ENCODE peak calls at places on chromosomes 5 and 9, in seven cellular contexts. S is HepG2, J is fibroblast of mammary gland, A is breast epithelium, I is neural progenitor cell, C is cardiac muscle cell, V is HFF-Myc. G is an unnamed sample.

GRCh38 chr9:131994364-131995110 is 85.1 kb downstream of the MED27 start:
- DNase-seq in A (no peak), I (no peak), C (no peak), S (no peak), J (no peak), V (no peak), G (no peak)

GRCh38 chr5:73311291-73312110 is 137.1 kb downstream of the FOXD1 start:
- DNase-seq in J (peak; percentile 92), S (no peak), C (peak; percentile 82), V (no peak), A (no peak), I (peak; percentile 61), G (peak; percentile 94)

GRCh38 chr5:142862585-142862984 is 92.4 kb downstream of the ARHGAP26 start:
- DNase-seq in S (no peak), C (peak; percentile 34), I (no peak), V (no peak), J (peak; percentile 63), A (no peak), G (no peak)

GRCh38 chr5:150945501-150945900 is 40.7 kb upstream of the ZNF300 start:
- DNase-seq in I (no peak), C (peak; percentile 27), J (peak; percentile 59), V (no peak), S (no peak), A (no peak), G (peak; percentile 15)

GRCh38 chr9:112162644-112163413 is 12.3 kb downstream of the SUSD1 start:
- DNase-seq in J (no peak), A (no peak), C (no peak), I (no peak), V (no peak), S (no peak), G (no peak)

GRCh38 chr5:65198777-65199120 is 283.0 kb downstream of the ADAMTS6 start:
- DNase-seq in A (no peak), S (peak; percentile 35), V (peak; percentile 99), I (no peak), J (peak; percentile 99), C (peak; percentile 91), G (peak; percentile 97)

GRCh38 chr9:113775714-113776113 is 100.4 kb upstream of the ZNF618 start:
- DNase-seq in V (no peak), A (no peak), I (no peak), J (no peak), S (no peak), C (peak; percentile 39), G (no peak)

GRCh38 chr9:134490446-134490845 is 151.2 kb upstream of the COL5A1 start:
- DNase-seq in J (no peak), A (no peak), I (no peak), C (no peak), V (no peak), S (no peak), G (no peak)

GRCh38 chr5:6260846-6261245 is 117.5 kb downstream of the MED10 start:
- DNase-seq in A (no peak), I (no peak), C (no peak), J (no peak), V (no peak), S (no peak), G (no peak)

GRCh38 chr9:71795097-71795807 is 26.9 kb upstream of the CEMIP2 start:
- DNase-seq in J (no peak), V (no peak), C (no peak), S (no peak), A (no peak), I (no peak), G (no peak)

GRCh38 chr9:134007150-134007549 is 15.0 kb upstream of the VAV2 start:
- DNase-seq in I (no peak), S (no peak), V (no peak), J (no peak), A (no peak), C (peak; percentile 29), G (no peak)

GRCh38 chr5:39191216-39191615 is 28.1 kb downstream of the FYB1 start:
- DNase-seq in V (no peak), S (no peak), A (no peak), C (no peak), I (no peak), J (no peak), G (no peak)

GRCh38 chr9:133709716-133710571 is 28.2 kb downstream of the SARDH start:
- DNase-seq in J (no peak), I (no peak), S (no peak), V (no peak), C (no peak), A (no peak), G (no peak)

GRCh38 chr9:76564300-76564699 is 105.3 kb downstream of the GCNT1 start:
- DNase-seq in A (no peak), C (no peak), I (no peak), V (peak; percentile 15), J (peak; percentile 66), S (no peak), G (no peak)

GRCh38 chr5:101505891-101506570 is 602.9 kb upstream of the ST8SIA4 start:
- DNase-seq in S (no peak), I (no peak), V (no peak), J (no peak), C (no peak), A (no peak), G (no peak)

GRCh38 chr5:178504340-178504960 is 85.7 kb downstream of the COL23A1 start:
- DNase-seq in V (no peak), A (no peak), C (no peak), S (no peak), I (no peak), J (no peak), G (no peak)

GRCh38 chr5:120228262-120229031 is 235.7 kb upstream of the PRR16 start:
- DNase-seq in I (peak; percentile 7), V (no peak), C (no peak), J (peak; percentile 14), S (peak; percentile 1), A (no peak), G (no peak)

GRCh38 chr5:139407517-139407916 is 3.6 kb upstream of the SPATA24 start:
- DNase-seq in J (no peak), S (no peak), A (no peak), C (no peak), I (no peak), V (no peak), G (no peak)

GRCh38 chr5:163347671-163348070 is 89.7 kb upstream of the CCNG1 start:
- DNase-seq in I (peak; percentile 79), S (peak; percentile 59), J (peak; percentile 74), C (peak; percentile 85), V (peak; percentile 30), A (no peak), G (peak; percentile 72)

GRCh38 chr9:8329561-8330283 is 530.1 kb upstream of the DMAC1 start:
- DNase-seq in C (no peak), S (peak; percentile 20), V (no peak), A (no peak), J (no peak), I (no peak), G (no peak)

GRCh38 chr9:32701321-32702022 is 66.0 kb upstream of the TAF1L start:
- DNase-seq in A (no peak), J (peak; percentile 85), S (no peak), V (no peak), C (no peak), I (no peak), G (no peak)

GRCh38 chr9:81861644-81862043 is 66.6 kb upstream of the SPATA31D4 start:
- DNase-seq in S (no peak), A (no peak), C (peak; percentile 60), J (peak; percentile 82), I (no peak), V (no peak), G (peak; percentile 73)

GRCh38 chr5:88876714-88877113 is 6.3 kb downstream of the MEF2C start:
- DNase-seq in A (no peak), V (no peak), I (no peak), J (no peak), C (no peak), S (no peak), G (no peak)

GRCh38 chr5:88880196-88880595 is 2.8 kb downstream of the MEF2C start:
- DNase-seq in J (no peak), V (no peak), I (no peak), A (no peak), S (no peak), C (no peak), G (no peak)

GRCh38 chr5:88877826-88878225 is 5.2 kb downstream of the MEF2C start:
- DNase-seq in V (no peak), C (peak; percentile 57), S (no peak), I (no peak), J (peak; percentile 10), A (no peak), G (peak; percentile 36)

GRCh38 chr5:88879724-88880123 is 3.3 kb downstream of the MEF2C start:
- DNase-seq in A (no peak), J (no peak), C (no peak), S (no peak), V (no peak), I (peak; percentile 34), G (no peak)

GRCh38 chr5:88878976-88879375 is 4.0 kb downstream of the MEF2C start:
- DNase-seq in I (no peak), V (no peak), C (no peak), S (no peak), J (peak; percentile 38), A (no peak), G (peak; percentile 36)
- TF ChIP-seq CTCF in I (no peak), V (no peak), C (no peak), S (no peak), J (peak; percentile 22), A (no peak), G (peak; percentile 11)

GRCh38 chr5:156475831-156476551 is 149.0 kb downstream of the SGCD start:
- DNase-seq in A (no peak), J (peak; percentile 97), C (peak; percentile 89), I (peak; percentile 49), V (peak; percentile 63), S (no peak), G (peak; percentile 90)
- TF ChIP-seq CTCF in A (no peak), J (peak; percentile 41), C (peak; percentile 13), I (no peak), V (peak; percentile 15), S (no peak), G (no peak)

GRCh38 chr5:9099681-9100080 is 446.2 kb downstream of the SEMA5A start:
- DNase-seq in I (peak; percentile 25), C (no peak), J (no peak), S (no peak), V (no peak), A (no peak), G (no peak)
- TF ChIP-seq CTCF in I (peak; percentile 26), C (no peak), J (no peak), S (no peak), V (no peak), A (no peak), G (no peak)

GRCh38 chr9:123654647-123655637 is 275.0 kb downstream of the DENND1A start:
- DNase-seq in J (no peak), A (no peak), I (no peak), C (no peak), V (no peak), S (no peak), G (no peak)

GRCh38 chr9:123657099-123657498 is 272.8 kb downstream of the DENND1A start:
- DNase-seq in V (no peak), S (no peak), J (no peak), C (no peak), A (no peak), I (peak; percentile 17), G (no peak)

GRCh38 chr9:123654218-123654617 is 275.7 kb downstream of the DENND1A start:
- DNase-seq in J (no peak), C (no peak), A (no peak), I (no peak), V (no peak), S (no peak), G (no peak)

GRCh38 chr9:123656565-123656964 is 273.4 kb downstream of the DENND1A start:
- DNase-seq in A (no peak), I (no peak), J (peak; percentile 59), C (peak; percentile 23), V (no peak), S (no peak), G (peak; percentile 51)

GRCh38 chr9:123655681-123656423 is 274.1 kb downstream of the DENND1A start:
- DNase-seq in S (no peak), I (no peak), A (no peak), J (no peak), V (no peak), C (no peak), G (no peak)
- TF ChIP-seq CTCF in S (no peak), I (no peak), A (no peak), J (no peak), V (no peak), C (no peak), G (no peak)